ENCODE peak calls at places on chromosomes 12 and 14, in ten cellular contexts. One of them, this sample, is unnamed.

GRCh38 chr12:90695415-90695814 is 259.6 kb downstream of the CCER1 start:
- DNase-seq in HFFc6: no peak
- DNase-seq in memory B cell: no peak
- DNase-seq in NCI-H524: no peak
- DNase-seq in RCC 7860: no peak
- DNase-seq in stimulated activated CD8-positive, alpha-beta memory T cell treated with anti-CD3 and anti-CD28 coated beads, Interleukin-12 subunit alpha, Interleukin-12 subunit beta, amount 100 ng/mL, for 4 hours: no peak
- DNase-seq in H1: no peak
- DNase-seq in stimulated activated CD4-positive, alpha-beta T cell treated with anti-CD3 and anti-CD28 coated beads, Interleukin-2, amount 100 ng/mL, for 24 hours: no peak
- DNase-seq in effector memory CD4-positive, alpha-beta T cell: no peak
- DNase-seq in GM04504: no peak
- DNase-seq in this sample: no peak

GRCh38 chr12:123142948-123143752 is 7.7 kb downstream of the PITPNM2 start:
- DNase-seq in GM04504: no peak
- DNase-seq in stimulated activated CD8-positive, alpha-beta memory T cell treated with anti-CD3 and anti-CD28 coated beads, Interleukin-12 subunit alpha, Interleukin-12 subunit beta, amount 100 ng/mL, for 4 hours: no peak
- DNase-seq in RCC 7860: peak
- DNase-seq in NCI-H524: no peak
- DNase-seq in H1: no peak
- DNase-seq in memory B cell: peak
- DNase-seq in HFFc6: no peak
- DNase-seq in stimulated activated CD4-positive, alpha-beta T cell treated with anti-CD3 and anti-CD28 coated beads, Interleukin-2, amount 100 ng/mL, for 24 hours: no peak
- DNase-seq in effector memory CD4-positive, alpha-beta T cell: no peak
- DNase-seq in this sample: peak

GRCh38 chr12:125351788-125352187 is 286.6 kb downstream of the AACS start:
- DNase-seq in effector memory CD4-positive, alpha-beta T cell: no peak
- DNase-seq in HFFc6: no peak
- DNase-seq in stimulated activated CD8-positive, alpha-beta memory T cell treated with anti-CD3 and anti-CD28 coated beads, Interleukin-12 subunit alpha, Interleukin-12 subunit beta, amount 100 ng/mL, for 4 hours: no peak
- DNase-seq in memory B cell: no peak
- DNase-seq in RCC 7860: no peak
- DNase-seq in NCI-H524: no peak
- DNase-seq in GM04504: no peak
- DNase-seq in H1: peak
- DNase-seq in stimulated activated CD4-positive, alpha-beta T cell treated with anti-CD3 and anti-CD28 coated beads, Interleukin-2, amount 100 ng/mL, for 24 hours: no peak
- DNase-seq in this sample: no peak

GRCh38 chr12:132190012-132190755 is 45.9 kb downstream of the NOC4L start:
- DNase-seq in memory B cell: no peak
- DNase-seq in GM04504: no peak
- DNase-seq in stimulated activated CD8-positive, alpha-beta memory T cell treated with anti-CD3 and anti-CD28 coated beads, Interleukin-12 subunit alpha, Interleukin-12 subunit beta, amount 100 ng/mL, for 4 hours: no peak
- DNase-seq in stimulated activated CD4-positive, alpha-beta T cell treated with anti-CD3 and anti-CD28 coated beads, Interleukin-2, amount 100 ng/mL, for 24 hours: no peak
- DNase-seq in RCC 7860: no peak
- DNase-seq in effector memory CD4-positive, alpha-beta T cell: no peak
- DNase-seq in H1: peak
- DNase-seq in HFFc6: no peak
- DNase-seq in NCI-H524: no peak
- DNase-seq in this sample: no peak

GRCh38 chr14:56002876-56003625 is 115.2 kb upstream of the PELI2 start:
- DNase-seq in H1: no peak
- DNase-seq in NCI-H524: no peak
- DNase-seq in stimulated activated CD4-positive, alpha-beta T cell treated with anti-CD3 and anti-CD28 coated beads, Interleukin-2, amount 100 ng/mL, for 24 hours: peak
- DNase-seq in effector memory CD4-positive, alpha-beta T cell: peak
- DNase-seq in stimulated activated CD8-positive, alpha-beta memory T cell treated with anti-CD3 and anti-CD28 coated beads, Interleukin-12 subunit alpha, Interleukin-12 subunit beta, amount 100 ng/mL, for 4 hours: no peak
- DNase-seq in GM04504: no peak
- DNase-seq in memory B cell: no peak
- DNase-seq in RCC 7860: no peak
- DNase-seq in HFFc6: no peak
- DNase-seq in this sample: no peak

GRCh38 chr14:36553650-36554260 is 28.7 kb downstream of the NKX2-8 start:
- DNase-seq in memory B cell: no peak
- DNase-seq in GM04504: peak
- DNase-seq in NCI-H524: peak
- DNase-seq in stimulated activated CD8-positive, alpha-beta memory T cell treated with anti-CD3 and anti-CD28 coated beads, Interleukin-12 subunit alpha, Interleukin-12 subunit beta, amount 100 ng/mL, for 4 hours: no peak
- DNase-seq in effector memory CD4-positive, alpha-beta T cell: no peak
- DNase-seq in H1: no peak
- DNase-seq in HFFc6: peak
- DNase-seq in stimulated activated CD4-positive, alpha-beta T cell treated with anti-CD3 and anti-CD28 coated beads, Interleukin-2, amount 100 ng/mL, for 24 hours: no peak
- DNase-seq in RCC 7860: peak
- DNase-seq in this sample: no peak

GRCh38 chr12:76698966-76699365 is 64.9 kb upstream of the ZDHHC17 start:
- DNase-seq in stimulated activated CD4-positive, alpha-beta T cell treated with anti-CD3 and anti-CD28 coated beads, Interleukin-2, amount 100 ng/mL, for 24 hours: no peak
- DNase-seq in RCC 7860: no peak
- DNase-seq in memory B cell: no peak
- DNase-seq in stimulated activated CD8-positive, alpha-beta memory T cell treated with anti-CD3 and anti-CD28 coated beads, Interleukin-12 subunit alpha, Interleukin-12 subunit beta, amount 100 ng/mL, for 4 hours: no peak
- DNase-seq in HFFc6: no peak
- DNase-seq in GM04504: no peak
- DNase-seq in effector memory CD4-positive, alpha-beta T cell: no peak
- DNase-seq in NCI-H524: no peak
- DNase-seq in H1: no peak
- DNase-seq in this sample: no peak

GRCh38 chr12:115611477-115611876 is 666.0 kb downstream of the MED13L start:
- DNase-seq in HFFc6: no peak
- DNase-seq in RCC 7860: no peak
- DNase-seq in memory B cell: no peak
- DNase-seq in H1: no peak
- DNase-seq in stimulated activated CD8-positive, alpha-beta memory T cell treated with anti-CD3 and anti-CD28 coated beads, Interleukin-12 subunit alpha, Interleukin-12 subunit beta, amount 100 ng/mL, for 4 hours: no peak
- DNase-seq in stimulated activated CD4-positive, alpha-beta T cell treated with anti-CD3 and anti-CD28 coated beads, Interleukin-2, amount 100 ng/mL, for 24 hours: no peak
- DNase-seq in effector memory CD4-positive, alpha-beta T cell: no peak
- DNase-seq in GM04504: no peak
- DNase-seq in NCI-H524: no peak
- DNase-seq in this sample: no peak

GRCh38 chr14:71764701-71765347 is 167.4 kb upstream of the RGS6 start:
- DNase-seq in effector memory CD4-positive, alpha-beta T cell: no peak
- DNase-seq in stimulated activated CD8-positive, alpha-beta memory T cell treated with anti-CD3 and anti-CD28 coated beads, Interleukin-12 subunit alpha, Interleukin-12 subunit beta, amount 100 ng/mL, for 4 hours: no peak
- DNase-seq in NCI-H524: peak
- DNase-seq in RCC 7860: no peak
- DNase-seq in stimulated activated CD4-positive, alpha-beta T cell treated with anti-CD3 and anti-CD28 coated beads, Interleukin-2, amount 100 ng/mL, for 24 hours: no peak
- DNase-seq in memory B cell: no peak
- DNase-seq in HFFc6: no peak
- DNase-seq in H1: no peak
- DNase-seq in GM04504: peak
- DNase-seq in this sample: no peak

GRCh38 chr14:32217301-32217700 is 14.2 kb upstream of the RNU6-8 start:
- DNase-seq in stimulated activated CD4-positive, alpha-beta T cell treated with anti-CD3 and anti-CD28 coated beads, Interleukin-2, amount 100 ng/mL, for 24 hours: no peak
- DNase-seq in GM04504: no peak
- DNase-seq in RCC 7860: no peak
- DNase-seq in stimulated activated CD8-positive, alpha-beta memory T cell treated with anti-CD3 and anti-CD28 coated beads, Interleukin-12 subunit alpha, Interleukin-12 subunit beta, amount 100 ng/mL, for 4 hours: no peak
- DNase-seq in memory B cell: no peak
- DNase-seq in HFFc6: no peak
- DNase-seq in H1: no peak
- DNase-seq in effector memory CD4-positive, alpha-beta T cell: no peak
- DNase-seq in NCI-H524: peak
- DNase-seq in this sample: no peak

GRCh38 chr14:20332386-20332945 is 613 bp downstream of the CCNB1IP1 start:
- DNase-seq in NCI-H524: no peak
- DNase-seq in HFFc6: peak
- DNase-seq in GM04504: no peak
- DNase-seq in effector memory CD4-positive, alpha-beta T cell: no peak
- DNase-seq in RCC 7860: no peak
- DNase-seq in stimulated activated CD4-positive, alpha-beta T cell treated with anti-CD3 and anti-CD28 coated beads, Interleukin-2, amount 100 ng/mL, for 24 hours: no peak
- DNase-seq in stimulated activated CD8-positive, alpha-beta memory T cell treated with anti-CD3 and anti-CD28 coated beads, Interleukin-12 subunit alpha, Interleukin-12 subunit beta, amount 100 ng/mL, for 4 hours: no peak
- DNase-seq in memory B cell: no peak
- DNase-seq in H1: no peak
- DNase-seq in this sample: no peak

GRCh38 chr14:57533214-57533613 is 39.6 kb upstream of the CCDC198 start:
- DNase-seq in stimulated activated CD4-positive, alpha-beta T cell treated with anti-CD3 and anti-CD28 coated beads, Interleukin-2, amount 100 ng/mL, for 24 hours: peak
- DNase-seq in H1: no peak
- DNase-seq in RCC 7860: peak
- DNase-seq in effector memory CD4-positive, alpha-beta T cell: no peak
- DNase-seq in HFFc6: no peak
- DNase-seq in stimulated activated CD8-positive, alpha-beta memory T cell treated with anti-CD3 and anti-CD28 coated beads, Interleukin-12 subunit alpha, Interleukin-12 subunit beta, amount 100 ng/mL, for 4 hours: no peak
- DNase-seq in memory B cell: no peak
- DNase-seq in NCI-H524: peak
- DNase-seq in GM04504: peak
- DNase-seq in this sample: no peak

GRCh38 chr12:32322354-32322753 is 77.0 kb upstream of the FGD4 start:
- DNase-seq in GM04504: no peak
- DNase-seq in RCC 7860: no peak
- DNase-seq in stimulated activated CD8-positive, alpha-beta memory T cell treated with anti-CD3 and anti-CD28 coated beads, Interleukin-12 subunit alpha, Interleukin-12 subunit beta, amount 100 ng/mL, for 4 hours: no peak
- DNase-seq in effector memory CD4-positive, alpha-beta T cell: no peak
- DNase-seq in stimulated activated CD4-positive, alpha-beta T cell treated with anti-CD3 and anti-CD28 coated beads, Interleukin-2, amount 100 ng/mL, for 24 hours: no peak
- DNase-seq in H1: no peak
- DNase-seq in NCI-H524: no peak
- DNase-seq in memory B cell: no peak
- DNase-seq in HFFc6: no peak
- DNase-seq in this sample: no peak

GRCh38 chr14:36981832-36982528 is 190.4 kb downstream of the SLC25A21 start:
- DNase-seq in GM04504: no peak
- DNase-seq in H1: no peak
- DNase-seq in effector memory CD4-positive, alpha-beta T cell: no peak
- DNase-seq in NCI-H524: no peak
- DNase-seq in stimulated activated CD8-positive, alpha-beta memory T cell treated with anti-CD3 and anti-CD28 coated beads, Interleukin-12 subunit alpha, Interleukin-12 subunit beta, amount 100 ng/mL, for 4 hours: no peak
- DNase-seq in RCC 7860: peak
- DNase-seq in HFFc6: peak
- DNase-seq in stimulated activated CD4-positive, alpha-beta T cell treated with anti-CD3 and anti-CD28 coated beads, Interleukin-2, amount 100 ng/mL, for 24 hours: no peak
- DNase-seq in memory B cell: no peak
- DNase-seq in this sample: no peak

GRCh38 chr12:101076940-101077351 is 133.1 kb downstream of the SLC5A8 start:
- DNase-seq in memory B cell: no peak
- DNase-seq in NCI-H524: no peak
- DNase-seq in stimulated activated CD4-positive, alpha-beta T cell treated with anti-CD3 and anti-CD28 coated beads, Interleukin-2, amount 100 ng/mL, for 24 hours: no peak
- DNase-seq in H1: no peak
- DNase-seq in effector memory CD4-positive, alpha-beta T cell: no peak
- DNase-seq in HFFc6: no peak
- DNase-seq in stimulated activated CD8-positive, alpha-beta memory T cell treated with anti-CD3 and anti-CD28 coated beads, Interleukin-12 subunit alpha, Interleukin-12 subunit beta, amount 100 ng/mL, for 4 hours: no peak
- DNase-seq in GM04504: peak
- DNase-seq in RCC 7860: peak
- DNase-seq in this sample: no peak

GRCh38 chr14:101713641-101714349 is 47.7 kb upstream of the PPP2R5C start:
- DNase-seq in RCC 7860: no peak
- DNase-seq in NCI-H524: no peak
- DNase-seq in stimulated activated CD4-positive, alpha-beta T cell treated with anti-CD3 and anti-CD28 coated beads, Interleukin-2, amount 100 ng/mL, for 24 hours: no peak
- DNase-seq in memory B cell: no peak
- DNase-seq in stimulated activated CD8-positive, alpha-beta memory T cell treated with anti-CD3 and anti-CD28 coated beads, Interleukin-12 subunit alpha, Interleukin-12 subunit beta, amount 100 ng/mL, for 4 hours: no peak
- DNase-seq in H1: no peak
- DNase-seq in effector memory CD4-positive, alpha-beta T cell: peak
- DNase-seq in HFFc6: no peak
- DNase-seq in GM04504: no peak
- DNase-seq in this sample: no peak

GRCh38 chr14:102439556-102439955 is 70.0 kb downstream of the ANKRD9 start:
- DNase-seq in memory B cell: no peak
- DNase-seq in H1: no peak
- DNase-seq in GM04504: no peak
- DNase-seq in HFFc6: no peak
- DNase-seq in stimulated activated CD4-positive, alpha-beta T cell treated with anti-CD3 and anti-CD28 coated beads, Interleukin-2, amount 100 ng/mL, for 24 hours: no peak
- DNase-seq in NCI-H524: no peak
- DNase-seq in effector memory CD4-positive, alpha-beta T cell: no peak
- DNase-seq in RCC 7860: no peak
- DNase-seq in stimulated activated CD8-positive, alpha-beta memory T cell treated with anti-CD3 and anti-CD28 coated beads, Interleukin-12 subunit alpha, Interleukin-12 subunit beta, amount 100 ng/mL, for 4 hours: no peak
- DNase-seq in this sample: no peak

GRCh38 chr12:126295652-126296051 is 1230.4 kb downstream of the AACS start:
- DNase-seq in RCC 7860: no peak
- DNase-seq in stimulated activated CD4-positive, alpha-beta T cell treated with anti-CD3 and anti-CD28 coated beads, Interleukin-2, amount 100 ng/mL, for 24 hours: no peak
- DNase-seq in effector memory CD4-positive, alpha-beta T cell: no peak
- DNase-seq in H1: no peak
- DNase-seq in GM04504: no peak
- DNase-seq in stimulated activated CD8-positive, alpha-beta memory T cell treated with anti-CD3 and anti-CD28 coated beads, Interleukin-12 subunit alpha, Interleukin-12 subunit beta, amount 100 ng/mL, for 4 hours: no peak
- DNase-seq in HFFc6: no peak
- DNase-seq in memory B cell: no peak
- DNase-seq in NCI-H524: no peak
- DNase-seq in this sample: no peak

GRCh38 chr12:1918081-1918874 is at the start of gene CACNA2D4:
- DNase-seq in H1: peak
- DNase-seq in stimulated activated CD8-positive, alpha-beta memory T cell treated with anti-CD3 and anti-CD28 coated beads, Interleukin-12 subunit alpha, Interleukin-12 subunit beta, amount 100 ng/mL, for 4 hours: no peak
- DNase-seq in effector memory CD4-positive, alpha-beta T cell: no peak
- DNase-seq in GM04504: no peak
- DNase-seq in NCI-H524: peak
- DNase-seq in HFFc6: no peak
- DNase-seq in memory B cell: no peak
- DNase-seq in stimulated activated CD4-positive, alpha-beta T cell treated with anti-CD3 and anti-CD28 coated beads, Interleukin-2, amount 100 ng/mL, for 24 hours: no peak
- DNase-seq in RCC 7860: no peak
- DNase-seq in this sample: no peak

GRCh38 chr12:52350021-52350620 is 17.2 kb downstream of the KRT85 start:
- DNase-seq in H1: no peak
- DNase-seq in stimulated activated CD4-positive, alpha-beta T cell treated with anti-CD3 and anti-CD28 coated beads, Interleukin-2, amount 100 ng/mL, for 24 hours: no peak
- DNase-seq in HFFc6: no peak
- DNase-seq in GM04504: no peak
- DNase-seq in stimulated activated CD8-positive, alpha-beta memory T cell treated with anti-CD3 and anti-CD28 coated beads, Interleukin-12 subunit alpha, Interleukin-12 subunit beta, amount 100 ng/mL, for 4 hours: no peak
- DNase-seq in effector memory CD4-positive, alpha-beta T cell: no peak
- DNase-seq in RCC 7860: no peak
- DNase-seq in NCI-H524: no peak
- DNase-seq in memory B cell: no peak
- DNase-seq in this sample: no peak

GRCh38 chr12:69247253-69248018 is 8.1 kb downstream of the CPSF6 start:
- DNase-seq in GM04504: no peak
- DNase-seq in H1: no peak
- DNase-seq in stimulated activated CD8-positive, alpha-beta memory T cell treated with anti-CD3 and anti-CD28 coated beads, Interleukin-12 subunit alpha, Interleukin-12 subunit beta, amount 100 ng/mL, for 4 hours: no peak
- DNase-seq in RCC 7860: no peak
- DNase-seq in stimulated activated CD4-positive, alpha-beta T cell treated with anti-CD3 and anti-CD28 coated beads, Interleukin-2, amount 100 ng/mL, for 24 hours: no peak
- DNase-seq in memory B cell: no peak
- DNase-seq in NCI-H524: no peak
- DNase-seq in HFFc6: no peak
- DNase-seq in effector memory CD4-positive, alpha-beta T cell: no peak
- DNase-seq in this sample: no peak

GRCh38 chr12:6182279-6182898 is 17.8 kb upstream of the CD9 start:
- DNase-seq in memory B cell: no peak
- DNase-seq in H1: no peak
- DNase-seq in stimulated activated CD8-positive, alpha-beta memory T cell treated with anti-CD3 and anti-CD28 coated beads, Interleukin-12 subunit alpha, Interleukin-12 subunit beta, amount 100 ng/mL, for 4 hours: no peak
- DNase-seq in effector memory CD4-positive, alpha-beta T cell: no peak
- DNase-seq in HFFc6: peak
- DNase-seq in RCC 7860: no peak
- DNase-seq in GM04504: peak
- DNase-seq in NCI-H524: no peak
- DNase-seq in stimulated activated CD4-positive, alpha-beta T cell treated with anti-CD3 and anti-CD28 coated beads, Interleukin-2, amount 100 ng/mL, for 24 hours: no peak
- DNase-seq in this sample: no peak

GRCh38 chr12:48750215-48750614 is 33.7 kb upstream of the CCNT1 start:
- DNase-seq in memory B cell: no peak
- DNase-seq in RCC 7860: no peak
- DNase-seq in effector memory CD4-positive, alpha-beta T cell: no peak
- DNase-seq in HFFc6: peak
- DNase-seq in GM04504: no peak
- DNase-seq in stimulated activated CD4-positive, alpha-beta T cell treated with anti-CD3 and anti-CD28 coated beads, Interleukin-2, amount 100 ng/mL, for 24 hours: no peak
- DNase-seq in stimulated activated CD8-positive, alpha-beta memory T cell treated with anti-CD3 and anti-CD28 coated beads, Interleukin-12 subunit alpha, Interleukin-12 subunit beta, amount 100 ng/mL, for 4 hours: no peak
- DNase-seq in H1: no peak
- DNase-seq in NCI-H524: no peak
- DNase-seq in this sample: no peak

GRCh38 chr14:53962954-53963490 is 6.4 kb upstream of the BMP4 start:
- DNase-seq in GM04504: no peak
- DNase-seq in memory B cell: no peak
- DNase-seq in stimulated activated CD4-positive, alpha-beta T cell treated with anti-CD3 and anti-CD28 coated beads, Interleukin-2, amount 100 ng/mL, for 24 hours: no peak
- DNase-seq in RCC 7860: no peak
- DNase-seq in NCI-H524: no peak
- DNase-seq in stimulated activated CD8-positive, alpha-beta memory T cell treated with anti-CD3 and anti-CD28 coated beads, Interleukin-12 subunit alpha, Interleukin-12 subunit beta, amount 100 ng/mL, for 4 hours: no peak
- DNase-seq in effector memory CD4-positive, alpha-beta T cell: no peak
- DNase-seq in HFFc6: no peak
- DNase-seq in H1: no peak
- DNase-seq in this sample: no peak

GRCh38 chr14:29895591-29896043 is 32.0 kb downstream of the PRKD1 start:
- DNase-seq in H1: no peak
- DNase-seq in stimulated activated CD8-positive, alpha-beta memory T cell treated with anti-CD3 and anti-CD28 coated beads, Interleukin-12 subunit alpha, Interleukin-12 subunit beta, amount 100 ng/mL, for 4 hours: no peak
- DNase-seq in effector memory CD4-positive, alpha-beta T cell: no peak
- DNase-seq in memory B cell: no peak
- DNase-seq in RCC 7860: no peak
- DNase-seq in HFFc6: no peak
- DNase-seq in stimulated activated CD4-positive, alpha-beta T cell treated with anti-CD3 and anti-CD28 coated beads, Interleukin-2, amount 100 ng/mL, for 24 hours: no peak
- DNase-seq in NCI-H524: no peak
- DNase-seq in GM04504: no peak
- DNase-seq in this sample: no peak

GRCh38 chr12:2011641-2012607 is 7.7 kb upstream of the DCP1B start:
- DNase-seq in stimulated activated CD4-positive, alpha-beta T cell treated with anti-CD3 and anti-CD28 coated beads, Interleukin-2, amount 100 ng/mL, for 24 hours: no peak
- DNase-seq in stimulated activated CD8-positive, alpha-beta memory T cell treated with anti-CD3 and anti-CD28 coated beads, Interleukin-12 subunit alpha, Interleukin-12 subunit beta, amount 100 ng/mL, for 4 hours: no peak
- DNase-seq in NCI-H524: no peak
- DNase-seq in H1: no peak
- DNase-seq in HFFc6: no peak
- DNase-seq in effector memory CD4-positive, alpha-beta T cell: no peak
- DNase-seq in GM04504: no peak
- DNase-seq in memory B cell: no peak
- DNase-seq in RCC 7860: no peak
- DNase-seq in this sample: no peak

GRCh38 chr12:90945070-90945649 is 9.8 kb downstream of the CCER1 start:
- DNase-seq in NCI-H524: peak
- DNase-seq in RCC 7860: peak
- DNase-seq in effector memory CD4-positive, alpha-beta T cell: no peak
- DNase-seq in HFFc6: peak
- DNase-seq in stimulated activated CD4-positive, alpha-beta T cell treated with anti-CD3 and anti-CD28 coated beads, Interleukin-2, amount 100 ng/mL, for 24 hours: no peak
- DNase-seq in memory B cell: no peak
- DNase-seq in H1: no peak
- DNase-seq in stimulated activated CD8-positive, alpha-beta memory T cell treated with anti-CD3 and anti-CD28 coated beads, Interleukin-12 subunit alpha, Interleukin-12 subunit beta, amount 100 ng/mL, for 4 hours: no peak
- DNase-seq in GM04504: no peak
- DNase-seq in this sample: no peak

GRCh38 chr14:90605430-90605829 is 208.6 kb downstream of the CALM1 start:
- DNase-seq in GM04504: no peak
- DNase-seq in stimulated activated CD8-positive, alpha-beta memory T cell treated with anti-CD3 and anti-CD28 coated beads, Interleukin-12 subunit alpha, Interleukin-12 subunit beta, amount 100 ng/mL, for 4 hours: no peak
- DNase-seq in memory B cell: no peak
- DNase-seq in stimulated activated CD4-positive, alpha-beta T cell treated with anti-CD3 and anti-CD28 coated beads, Interleukin-2, amount 100 ng/mL, for 24 hours: no peak
- DNase-seq in HFFc6: no peak
- DNase-seq in effector memory CD4-positive, alpha-beta T cell: no peak
- DNase-seq in NCI-H524: no peak
- DNase-seq in RCC 7860: no peak
- DNase-seq in H1: no peak
- DNase-seq in this sample: no peak